ENCODE peak calls at places on chromosomes 5 and 9, in six cellular contexts. Q, L, M, G, J and C are unnamed samples.

GRCh38 chr9:7799934-7800285 is 332 bp upstream of the DMAC1 start:
- DNase-seq in Q (no peak), L (no peak), M (no peak), G (no peak), J (no peak), C (no peak)

GRCh38 chr5:135491552-135492318 is 39.6 kb upstream of the TIFAB start:
- DNase-seq in Q (no peak), L (no peak), M (peak; percentile 30), G (no peak), J (no peak), C (no peak)

GRCh38 chr9:82970359-82970758 is 92.6 kb downstream of the RASEF start:
- DNase-seq in Q (no peak), L (no peak), M (no peak), G (no peak), J (no peak), C (no peak)

GRCh38 chr5:103450333-103451061 is 112.1 kb downstream of the NUDT12 start:
- DNase-seq in Q (no peak), L (no peak), M (no peak), G (no peak), J (peak; percentile 97), C (no peak)

GRCh38 chr5:132493241-132493640 is 2.7 kb upstream of the IRF1 start:
- DNase-seq in Q (no peak), L (no peak), M (peak; percentile 23), G (no peak), J (no peak), C (no peak)

GRCh38 chr9:87336914-87337333 is 160.7 kb upstream of the DAPK1 start:
- DNase-seq in Q (peak; percentile 71), L (no peak), M (peak; percentile 60), G (no peak), J (peak; percentile 77), C (peak; percentile 2)

GRCh38 chr9:5269249-5269715 is 35.2 kb downstream of the RLN2 start:
- DNase-seq in Q (no peak), L (no peak), M (no peak), G (no peak), J (peak; percentile 90), C (no peak)

GRCh38 chr5:25948278-25948677 is 1090.1 kb downstream of the CDH9 start:
- DNase-seq in Q (no peak), L (no peak), M (no peak), G (no peak), J (no peak), C (no peak)

GRCh38 chr5:1484416-1485319 is 39.1 kb downstream of the LPCAT1 start:
- DNase-seq in Q (peak; percentile 72), L (no peak), M (no peak), G (no peak), J (no peak), C (no peak)

GRCh38 chr9:34519321-34520020 is 3.3 kb downstream of the ENHO start:
- DNase-seq in Q (no peak), L (no peak), M (no peak), G (no peak), J (no peak), C (no peak)

GRCh38 chr5:127442085-127442484 is 75.4 kb upstream of the PRRC1 start:
- DNase-seq in Q (peak; percentile 8), L (no peak), M (no peak), G (no peak), J (no peak), C (no peak)

GRCh38 chr9:130930132-130930803 is 8.8 kb downstream of the FIBCD1 start:
- DNase-seq in Q (no peak), L (no peak), M (no peak), G (no peak), J (no peak), C (no peak)

GRCh38 chr9:105073147-105073546 is 145.2 kb upstream of the ABCA1 start:
- DNase-seq in Q (no peak), L (no peak), M (no peak), G (no peak), J (peak; percentile 32), C (no peak)

GRCh38 chr9:15268317-15268716 is 38.7 kb downstream of the TTC39B start:
- DNase-seq in Q (no peak), L (no peak), M (no peak), G (no peak), J (no peak), C (no peak)

GRCh38 chr5:26833596-26833995 is 204.8 kb downstream of the CDH9 start:
- DNase-seq in Q (no peak), L (no peak), M (no peak), G (no peak), J (no peak), C (no peak)

GRCh38 chr5:151742870-151743294 is 15.5 kb downstream of the ATOX1 start:
- DNase-seq in Q (no peak), L (no peak), M (no peak), G (peak; percentile 65), J (peak; percentile 66), C (no peak)

GRCh38 chr5:161299053-161299452 is 247.5 kb downstream of the GABRB2 start:
- DNase-seq in Q (no peak), L (no peak), M (no peak), G (no peak), J (no peak), C (no peak)

GRCh38 chr5:139733698-139734491 is 61.7 kb upstream of the PSD2 start:
- DNase-seq in Q (no peak), L (no peak), M (peak; percentile 68), G (no peak), J (no peak), C (no peak)

GRCh38 chr9:71793386-71794105 is 25.2 kb upstream of the CEMIP2 start:
- DNase-seq in Q (no peak), L (no peak), M (no peak), G (no peak), J (peak; percentile 90), C (no peak)

GRCh38 chr9:98383758-98384157 is 128.3 kb upstream of the TBC1D2 start:
- DNase-seq in Q (no peak), L (no peak), M (no peak), G (no peak), J (no peak), C (no peak)

GRCh38 chr5:55720188-55720703 is 8.1 kb upstream of the SLC38A9 start:
- DNase-seq in Q (no peak), L (no peak), M (no peak), G (no peak), J (no peak), C (no peak)

DNA sequence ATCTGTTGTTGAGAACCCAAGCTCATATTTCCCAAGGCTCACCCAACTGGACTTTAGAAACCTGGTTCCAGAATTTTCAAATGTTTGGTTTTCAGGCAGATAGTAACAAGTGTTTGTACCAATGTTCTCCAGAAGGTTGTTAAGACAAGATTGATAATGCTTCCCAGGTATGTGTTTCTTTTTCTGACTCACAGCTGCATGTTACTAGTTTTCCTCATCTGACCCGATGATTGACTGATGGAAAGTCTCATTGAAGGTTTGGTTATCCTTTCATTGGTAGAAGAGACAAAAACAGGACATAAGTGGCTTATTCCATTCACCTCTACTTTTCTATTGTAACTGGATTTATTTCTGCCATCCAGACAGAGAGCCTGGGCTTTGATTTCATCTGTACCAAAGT is 10.4 kb downstream of the BASP1 start:
- DNase-seq in Q (no peak), L (no peak), M (no peak), G (no peak), J (no peak), C (no peak)
- H3K27ac ChIP-seq in Q (no peak overlapping the region), L (no peak overlapping the region), M (no peak overlapping the region), G (no peak overlapping the region), J (no peak overlapping the region), C (no peak overlapping the region)

DNA sequence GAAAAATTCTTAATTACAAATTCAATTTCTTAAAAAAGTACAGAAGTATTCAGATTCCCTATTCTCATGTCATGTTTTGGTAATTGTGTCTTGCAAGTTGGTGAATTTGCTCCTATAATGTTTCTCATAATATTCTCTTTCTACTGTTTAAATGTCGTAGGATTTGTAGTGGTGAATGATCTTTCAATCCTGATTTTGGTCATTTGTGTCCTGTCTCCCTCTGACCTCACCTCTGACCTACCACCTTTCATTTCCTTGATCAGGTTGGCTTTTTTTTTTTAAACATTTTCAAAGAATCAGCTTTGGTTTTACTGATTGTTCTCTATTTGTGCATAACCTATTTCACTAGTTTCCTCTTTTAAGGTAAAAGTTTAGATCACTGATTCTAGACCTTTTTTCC is 102.6 kb downstream of the AUH start:
- DNase-seq in Q (no peak), L (no peak), M (no peak), G (no peak), J (no peak), C (no peak)
- H3K4me3 ChIP-seq in Q (no peak overlapping the region), L (no peak overlapping the region), M (no peak overlapping the region), G (no peak overlapping the region), J (no peak overlapping the region), C (no peak overlapping the region)

GRCh38 chr5:150349681-150350275 is 7.7 kb upstream of the TCOF1 start:
- DNase-seq in Q (no peak), L (no peak), M (no peak), G (no peak), J (no peak), C (no peak)
- H3K4me1 ChIP-seq in Q (peaks cover 22% of the 10 kb centered on the region), L (no peaks in the 10 kb centered on the region), M (no peaks in the 10 kb centered on the region), G (no peaks in the 10 kb centered on the region), J (no peaks in the 10 kb centered on the region), C (no peaks in the 10 kb centered on the region)

GRCh38 chr5:90168399-90168798 is 241.2 kb downstream of the CETN3 start:
- DNase-seq in Q (no peak), L (no peak), M (no peak), G (no peak), J (no peak), C (no peak)

GRCh38 chr5:90170231-90170630 is 239.3 kb downstream of the CETN3 start:
- DNase-seq in Q (no peak), L (no peak), M (no peak), G (no peak), J (no peak), C (no peak)

GRCh38 chr5:90166816-90167215 is 242.7 kb downstream of the CETN3 start:
- DNase-seq in Q (no peak), L (no peak), M (no peak), G (no peak), J (no peak), C (no peak)

GRCh38 chr5:90173299-90174030 is 236.1 kb downstream of the CETN3 start:
- DNase-seq in Q (no peak), L (no peak), M (no peak), G (no peak), J (peak; percentile 85), C (no peak)

DNA sequence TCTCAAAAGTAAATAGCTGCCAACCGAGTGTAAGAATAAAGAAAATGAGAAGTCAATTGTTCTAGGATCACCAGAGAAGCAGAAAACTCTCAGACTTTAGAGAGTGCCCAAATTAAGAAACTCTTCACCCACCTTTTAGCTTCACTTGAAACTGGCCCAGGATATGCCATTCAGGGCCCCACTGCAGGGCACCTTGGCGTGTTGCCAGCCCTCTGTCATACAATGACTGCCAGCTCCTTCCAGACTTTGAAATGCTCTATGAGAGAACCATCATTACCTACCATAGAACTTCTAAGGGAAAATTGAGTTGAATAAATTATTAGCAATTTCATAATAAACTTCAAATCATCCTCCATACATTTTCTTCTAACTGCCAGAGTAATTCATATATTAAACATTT is 240.5 kb downstream of the CETN3 start:
- DNase-seq in Q (no peak), L (no peak), M (peak; percentile 28), G (no peak), J (no peak), C (no peak)
- H3K27ac ChIP-seq in Q (no peak overlapping the region), L (no peak overlapping the region), M (no peak overlapping the region), G (no peak overlapping the region), J (no peak overlapping the region), C (no peak overlapping the region)

DNA sequence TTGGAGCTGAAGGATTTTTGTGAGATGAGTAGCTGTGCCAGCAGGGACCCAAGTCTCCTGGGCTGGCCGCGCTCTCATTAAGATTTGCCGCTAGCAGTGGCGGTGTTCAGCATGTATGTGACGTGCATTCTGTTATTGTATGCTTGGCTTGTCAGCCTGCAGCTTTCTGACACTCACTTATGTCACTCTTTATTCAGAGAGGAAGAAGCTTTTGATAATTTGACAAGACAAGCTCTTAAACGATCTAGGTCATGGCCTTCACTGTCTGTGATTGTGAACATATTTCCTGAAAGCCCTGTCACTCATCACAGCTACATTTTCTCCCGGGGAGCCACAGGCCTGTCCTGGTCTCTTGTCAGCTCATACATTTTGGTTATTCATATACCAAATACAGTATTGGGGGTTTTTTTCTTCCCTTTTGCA is 98.2 kb upstream of the GRHPR start:
- DNase-seq in Q (peak; percentile 80), L (no peak), M (no peak), G (no peak), J (peak; percentile 47), C (no peak)
- H3K4me3 ChIP-seq in Q (peak overlapping the region; percentile 35), L (no peak overlapping the region), M (no peak overlapping the region), G (no peak overlapping the region), J (no peak overlapping the region), C (no peak overlapping the region)